ENCODE peak calls at places on chromosomes 4 and X, in four cellular contexts. One of them, this sample, is unnamed.
A peak's percentile ranks its signal among the peaks of the same experiment; 100 is the strongest.

GRCh38 chr4:121209171-121209570 is 45.0 kb upstream of the TNIP3 start:
- DNase-seq in prostate gland: no peak
- DNase-seq in bronchial epithelial cell: no peak
- DNase-seq in mucosa of descending colon: no peak
- DNase-seq in this sample: no peak

GRCh38 chr4:117793786-117794369 is 240.4 kb upstream of the NDST3 start:
- DNase-seq in prostate gland: no peak
- DNase-seq in bronchial epithelial cell: peak; percentile 64
- DNase-seq in mucosa of descending colon: no peak
- DNase-seq in this sample: no peak

GRCh38 chr4:162056947-162057346 is 106.9 kb downstream of the FSTL5 start:
- DNase-seq in prostate gland: no peak
- DNase-seq in bronchial epithelial cell: no peak
- DNase-seq in mucosa of descending colon: no peak
- DNase-seq in this sample: no peak

GRCh38 chr4:145098675-145099037 is 545 bp downstream of the ABCE1 start:
- DNase-seq in prostate gland: peak; percentile 14
- DNase-seq in bronchial epithelial cell: peak; percentile 74
- DNase-seq in mucosa of descending colon: no peak
- DNase-seq in this sample: peak; percentile 69

GRCh38 chr4:101229116-101229515 is 118.2 kb downstream of the PPP3CA start:
- DNase-seq in prostate gland: no peak
- DNase-seq in bronchial epithelial cell: no peak
- DNase-seq in mucosa of descending colon: no peak
- DNase-seq in this sample: no peak

GRCh38 chr4:76341063-76341462 is 34.5 kb downstream of the STBD1 start:
- DNase-seq in prostate gland: no peak
- DNase-seq in bronchial epithelial cell: peak; percentile 74
- DNase-seq in mucosa of descending colon: no peak
- DNase-seq in this sample: peak; percentile 32

GRCh38 chr4:93199492-93199891 is 629.1 kb upstream of the ATOH1 start:
- DNase-seq in prostate gland: no peak
- DNase-seq in bronchial epithelial cell: peak; percentile 56
- DNase-seq in mucosa of descending colon: no peak
- DNase-seq in this sample: peak; percentile 74

GRCh38 chrX:115018040-115018647 is 728 bp upstream of the IL13RA2 start:
- DNase-seq in prostate gland: no peak
- DNase-seq in bronchial epithelial cell: no peak
- DNase-seq in mucosa of descending colon: no peak
- DNase-seq in this sample: peak; percentile 11

GRCh38 chr4:22179124-22179874 is 230.7 kb upstream of the KCNIP4 start:
- DNase-seq in prostate gland: no peak
- DNase-seq in bronchial epithelial cell: peak; percentile 94
- DNase-seq in mucosa of descending colon: no peak
- DNase-seq in this sample: no peak

GRCh38 chr4:17688011-17688441 is 73.6 kb downstream of the MED28 start:
- DNase-seq in prostate gland: no peak
- DNase-seq in bronchial epithelial cell: no peak
- DNase-seq in mucosa of descending colon: no peak
- DNase-seq in this sample: no peak

GRCh38 chr4:1799364-1799996 is 6.4 kb downstream of the FGFR3 start:
- DNase-seq in prostate gland: no peak
- DNase-seq in bronchial epithelial cell: no peak
- DNase-seq in mucosa of descending colon: peak; percentile 72
- DNase-seq in this sample: peak; percentile 46

GRCh38 chrX:111395132-111395531 is 16.9 kb downstream of the DCX start:
- DNase-seq in prostate gland: no peak
- DNase-seq in bronchial epithelial cell: no peak
- DNase-seq in mucosa of descending colon: no peak
- DNase-seq in this sample: no peak

GRCh38 chrX:39058724-39059123 is 257.5 kb downstream of the MID1IP1 start:
- DNase-seq in prostate gland: no peak
- DNase-seq in bronchial epithelial cell: peak; percentile 13
- DNase-seq in mucosa of descending colon: no peak
- DNase-seq in this sample: no peak

GRCh38 chr4:53711916-53712315 is 120.6 kb upstream of the LNX1 start:
- DNase-seq in prostate gland: no peak
- DNase-seq in bronchial epithelial cell: no peak
- DNase-seq in mucosa of descending colon: no peak
- DNase-seq in this sample: no peak

GRCh38 chr4:183912585-183912984 is 7.5 kb downstream of the STOX2 start:
- DNase-seq in prostate gland: no peak
- DNase-seq in bronchial epithelial cell: peak; percentile 77
- DNase-seq in mucosa of descending colon: no peak
- DNase-seq in this sample: no peak

GRCh38 chr4:169620846-169621228 is 459 bp downstream of the CLCN3 start:
- DNase-seq in prostate gland: no peak
- DNase-seq in bronchial epithelial cell: no peak
- DNase-seq in mucosa of descending colon: no peak
- DNase-seq in this sample: peak; percentile 59